ENCODE peak calls at places on chromosomes 3 and 15, in eight cellular contexts. M is WTC11, B is IMR-90, A is HepG2, I is A549, Y is GM12878, G is K562, L is H1. O is an unnamed sample.

GRCh38 chr3:150238995-150239612 is 169.0 kb upstream of the TSC22D2 start:
- DNase-seq in L (peak; percentile 50), A (peak; percentile 25), M (peak; percentile 44), I (peak; percentile 41), Y (no peak), G (peak; percentile 49), B (no peak), O (no peak)

GRCh38 chr15:52252781-52253180 is 42.8 kb downstream of the MYO5C start:
- DNase-seq in M (no peak), I (peak; percentile 98), A (peak; percentile 35), G (peak; percentile 8), L (no peak), B (peak; percentile 96), Y (no peak), O (no peak)

GRCh38 chr15:73334086-73334485 is 34.7 kb downstream of the HCN4 start:
- DNase-seq in M (no peak), L (no peak), B (no peak), I (no peak), Y (no peak), A (no peak), G (no peak), O (no peak)

GRCh38 chr15:31458591-31458990 is 132.0 kb downstream of the KLF13 start:
- DNase-seq in Y (no peak), A (no peak), L (no peak), I (no peak), M (no peak), G (no peak), B (no peak), O (no peak)

GRCh38 chr15:85756411-85757072 is 38.2 kb downstream of the KLHL25 start:
- DNase-seq in M (no peak), G (no peak), A (no peak), L (no peak), I (no peak), B (no peak), Y (no peak), O (no peak)

GRCh38 chr3:18738393-18739097 is 313.4 kb upstream of the SATB1 start:
- DNase-seq in Y (no peak), A (no peak), G (no peak), M (no peak), L (no peak), B (no peak), I (no peak), O (no peak)

GRCh38 chr15:76153241-76154197 is 93.7 kb downstream of the TMEM266 start:
- DNase-seq in B (no peak), L (peak; percentile 43), Y (no peak), G (no peak), I (no peak), A (no peak), M (no peak), O (no peak)

GRCh38 chr3:43855674-43856299 is 165.0 kb downstream of the ABHD5 start:
- DNase-seq in L (peak; percentile 84), B (peak; percentile 56), M (peak; percentile 82), G (peak; percentile 61), I (peak; percentile 29), Y (peak; percentile 3), A (peak; percentile 11), O (peak; percentile 58)

GRCh38 chr15:91965501-91966180 is 112.1 kb downstream of the SLCO3A1 start:
- DNase-seq in G (no peak), Y (no peak), A (no peak), I (peak; percentile 80), L (no peak), B (peak; percentile 33), M (no peak), O (no peak)

GRCh38 chr3:8623741-8624140 is 20.9 kb downstream of the SSUH2 start:
- DNase-seq in B (no peak), A (no peak), G (no peak), I (no peak), L (no peak), Y (no peak), M (no peak), O (no peak)

GRCh38 chr15:71116366-71116765 is 1.1 kb downstream of the THSD4 start:
- DNase-seq in G (no peak), B (peak; percentile 38), Y (no peak), A (no peak), L (no peak), I (no peak), M (no peak), O (no peak)

GRCh38 chr3:101518421-101518871 is 5.4 kb upstream of the SENP7 start:
- DNase-seq in L (no peak), A (peak; percentile 29), G (peak; percentile 47), Y (peak; percentile 92), B (peak; percentile 32), I (peak; percentile 6), M (no peak), O (no peak)

GRCh38 chr3:98777801-98778220 is 14.7 kb downstream of the ST3GAL6 start:
- DNase-seq in A (no peak), M (no peak), L (no peak), Y (no peak), G (no peak), I (no peak), B (peak; percentile 80), O (no peak)

GRCh38 chr3:50147861-50148260 is 7.3 kb upstream of the SEMA3F start:
- DNase-seq in B (peak; percentile 37), A (no peak), L (no peak), I (no peak), Y (no peak), M (no peak), G (no peak), O (peak; percentile 90)

GRCh38 chr3:151631946-151632345 is 101.8 kb upstream of the AADACL2 start:
- DNase-seq in M (no peak), G (no peak), I (no peak), B (no peak), L (no peak), A (no peak), Y (no peak), O (no peak)

GRCh38 chr3:136473716-136474326 is 223.7 kb downstream of the PCCB start:
- DNase-seq in A (no peak), B (peak; percentile 94), Y (no peak), G (no peak), L (no peak), I (no peak), M (no peak), O (no peak)

DNA sequence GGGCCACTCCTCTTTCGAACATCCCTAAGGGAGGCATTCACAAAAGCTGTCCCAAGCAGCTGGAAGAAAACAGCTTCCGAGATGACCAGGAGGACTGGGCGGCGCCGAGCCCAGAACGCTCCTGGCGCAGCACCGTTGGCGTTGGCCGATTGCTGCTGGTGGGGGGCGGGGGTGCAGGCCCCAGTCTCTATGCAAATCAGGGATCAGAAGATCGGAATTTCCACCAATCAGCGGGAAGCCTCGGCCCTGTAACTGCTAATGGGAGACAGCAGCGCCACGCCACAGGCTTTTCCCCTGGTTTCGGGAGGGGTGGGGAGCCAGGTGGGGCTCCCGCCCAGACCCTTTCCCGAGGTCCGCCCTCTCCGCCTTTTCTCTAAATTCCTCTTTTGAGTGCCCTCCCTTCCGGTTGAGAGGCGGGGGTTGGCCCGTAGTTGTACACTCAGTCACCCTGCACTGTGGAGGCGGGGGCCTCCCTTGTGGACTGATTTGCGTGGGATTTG is 27.0 kb downstream of the HMCES start:
- DNase-seq in M (peak; percentile 99), I (no peak), B (peak; percentile 83), Y (no peak), L (peak; percentile 96), G (peak; percentile 90), A (no peak), O (no peak)
- TF ChIP-seq USF2 in M (peak; percentile 8), I (no peak), B (no peak), Y (no peak), L (peak; percentile 20), G (no peak), A (no peak), O (no peak)

GRCh38 chr3:66463734-66464511 is 36.9 kb downstream of the LRIG1 start:
- DNase-seq in Y (no peak), L (no peak), B (no peak), M (no peak), G (no peak), A (no peak), I (no peak), O (no peak)
- TF ChIP-seq USF2 in Y (no peak), L (no peak), B (no peak), M (no peak), G (no peak), A (no peak), I (no peak), O (no peak)

GRCh38 chr3:171049831-171050444 is 23.4 kb upstream of the SLC2A2 start:
- DNase-seq in Y (peak; percentile 34), B (peak; percentile 61), G (peak; percentile 65), M (peak; percentile 73), I (peak; percentile 39), L (peak; percentile 65), A (peak; percentile 71), O (peak; percentile 63)
- TF ChIP-seq USF2 in Y (no peak), B (no peak), G (no peak), M (no peak), I (no peak), L (no peak), A (no peak), O (no peak)

DNA sequence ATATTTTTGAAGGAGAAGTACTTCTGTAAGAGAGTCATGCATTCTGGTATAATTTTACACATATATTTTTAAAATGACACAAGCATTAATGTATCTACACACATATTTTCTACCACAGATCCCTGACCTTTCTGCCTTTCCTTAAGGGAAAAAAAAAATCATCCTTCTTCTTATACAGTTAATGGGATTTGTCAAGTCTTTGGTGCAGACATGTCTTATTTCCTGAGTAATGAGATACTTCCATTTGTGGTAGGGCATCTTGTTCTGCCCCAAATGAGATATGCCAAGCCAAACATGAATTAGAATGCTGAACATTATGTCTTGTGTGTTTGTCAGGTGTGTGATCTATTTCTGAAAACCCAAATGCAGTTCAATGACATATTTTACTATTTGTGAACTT is 329.9 kb downstream of the RBMS3 start:
- DNase-seq in I (no peak), G (no peak), M (no peak), Y (no peak), A (no peak), L (no peak), B (no peak), O (no peak)
- TF ChIP-seq USF2 in I (no peak), G (no peak), M (no peak), Y (no peak), A (no peak), L (no peak), B (no peak), O (no peak)

DNA sequence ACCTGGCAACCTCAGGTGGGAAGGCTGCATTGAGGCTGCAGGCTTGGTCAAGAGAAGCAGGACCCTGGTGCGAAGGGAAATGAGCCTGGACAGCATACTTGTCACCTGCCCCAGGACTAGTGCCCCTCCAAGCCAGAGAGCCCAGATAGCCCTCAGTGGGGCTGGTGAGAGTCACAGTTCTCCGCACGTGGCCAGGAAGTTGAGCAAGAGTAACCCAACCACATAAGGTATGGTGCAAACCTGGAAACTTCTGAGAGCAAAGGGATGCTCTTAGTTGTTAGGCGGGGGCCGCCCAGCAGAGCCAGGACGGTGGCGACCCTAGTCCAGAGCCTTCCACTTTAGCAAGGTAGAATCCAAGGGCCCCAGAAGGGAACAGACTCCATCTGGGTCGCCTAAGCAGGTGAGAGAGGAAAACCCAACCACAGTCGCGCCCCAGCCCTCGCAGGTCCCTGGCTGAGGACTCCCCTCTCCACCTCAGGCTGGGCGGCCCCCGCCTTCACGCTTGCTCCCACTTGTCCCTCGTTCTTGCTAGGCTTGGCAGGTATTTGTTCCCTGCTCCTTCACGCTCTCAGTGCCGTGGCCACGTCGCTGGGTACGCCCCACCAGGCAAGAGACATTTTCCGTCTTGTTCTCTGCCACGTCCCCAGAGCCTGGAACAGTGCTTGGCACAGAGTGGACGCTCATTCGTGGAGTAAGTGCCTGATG is 1.1 kb upstream of the VPS18 start:
- DNase-seq in M (no peak), B (no peak), A (no peak), Y (no peak), I (no peak), L (no peak), G (no peak), O (no peak)
- TF ChIP-seq USF2 in M (no peak), B (no peak), A (no peak), Y (no peak), I (no peak), L (no peak), G (no peak), O (no peak)

GRCh38 chr3:104908761-104909160 is 457.9 kb upstream of the ALCAM start:
- DNase-seq in Y (no peak), B (no peak), I (no peak), G (no peak), A (no peak), L (no peak), M (no peak), O (no peak)
- TF ChIP-seq USF2 in Y (no peak), B (no peak), I (no peak), G (no peak), A (no peak), L (no peak), M (no peak), O (no peak)